ENCODE peak calls at places on chromosome 2, in four cellular contexts. S is stimulated activated naive CD8-positive, alpha-beta T cell treated with anti-CD3 and anti-CD28 coated beads, Interleukin-15, amount 100 ng/mL, for 72 hours; L is lung; I is left ventricle myocardium superior. X is an unnamed sample.

GRCh38 chr2:69764286-69765058 is 22.5 kb downstream of the ANXA4 start:
- ATAC-seq in I (no peak), S (peak; percentile 64), L (no peak), X (no peak)

GRCh38 chr2:173175222-173175621 is 99.6 kb downstream of the MAP3K20 start:
- ATAC-seq in S (no peak), I (peak; percentile 62), L (no peak), X (no peak)

GRCh38 chr2:10675126-10675525 is 14.6 kb downstream of the NOL10 start:
- ATAC-seq in I (no peak), S (no peak), L (no peak), X (no peak)

GRCh38 chr2:98408155-98408554 is 36.5 kb upstream of the INPP4A start:
- ATAC-seq in S (no peak), L (no peak), I (no peak), X (no peak)

GRCh38 chr2:106959975-106960632 is 74.1 kb upstream of the ST6GAL2 start:
- ATAC-seq in I (no peak), S (no peak), L (no peak), X (no peak)

GRCh38 chr2:68762665-68763064 is 28.1 kb downstream of the ARHGAP25 start:
- ATAC-seq in L (no peak), S (peak; percentile 41), I (no peak), X (peak; percentile 77)

GRCh38 chr2:25123682-25124081 is 44.7 kb downstream of the POMC start:
- ATAC-seq in L (no peak), S (no peak), I (no peak), X (no peak)

GRCh38 chr2:64225491-64225890 is 81.3 kb upstream of the PELI1 start:
- ATAC-seq in S (peak; percentile 73), I (no peak), L (no peak), X (no peak)

GRCh38 chr2:224984641-224985040 is 57.6 kb downstream of the DOCK10 start:
- ATAC-seq in I (no peak), L (no peak), S (peak; percentile 65), X (no peak)

GRCh38 chr2:60771508-60771907 is 15.4 kb downstream of the PAPOLG start:
- ATAC-seq in L (no peak), S (no peak), I (no peak), X (no peak)

GRCh38 chr2:179096090-179096489 is 46.2 kb upstream of the CCDC141 start:
- ATAC-seq in I (no peak), S (peak; percentile 97), L (no peak), X (peak; percentile 98)

GRCh38 chr2:100563407-100564247 is 834 bp downstream of the PDCL3 start:
- ATAC-seq in S (no peak), I (peak; percentile 1), L (peak; percentile 1), X (no peak)

GRCh38 chr2:69988086-69988635 is 26.7 kb upstream of the ASPRV1 start:
- ATAC-seq in I (no peak), S (no peak), L (no peak), X (no peak)

GRCh38 chr2:172751564-172751963 is 15.9 kb downstream of the RAPGEF4 start:
- ATAC-seq in L (no peak), I (no peak), S (no peak), X (no peak)